ENCODE peak calls at places on chromosomes 3 and 15, in six cellular contexts. L, O, Q, X, Y and C are unnamed samples.

GRCh38 chr15:94734460-94734859 is 503.1 kb downstream of the MCTP2 start:
- DNase-seq in L (no peak), O (no peak), Q (no peak), X (no peak), Y (no peak), C (no peak)

GRCh38 chr3:129836381-129837056 is 57.0 kb downstream of the TMCC1 start:
- DNase-seq in L (no peak), O (no peak), Q (no peak), X (no peak), Y (peak; percentile 71), C (no peak)

GRCh38 chr15:58433597-58434333 is 2.0 kb downstream of the LIPC start:
- DNase-seq in L (peak; percentile 56), O (no peak), Q (no peak), X (no peak), Y (peak; percentile 86), C (no peak)

GRCh38 chr3:73600293-73600938 is 24.3 kb downstream of the PDZRN3 start:
- DNase-seq in L (no peak), O (no peak), Q (no peak), X (no peak), Y (no peak), C (no peak)

GRCh38 chr3:5160926-5161858 is 26.3 kb upstream of the EDEM1 start:
- DNase-seq in L (no peak), O (no peak), Q (no peak), X (no peak), Y (peak; percentile 25), C (peak; percentile 28)

GRCh38 chr3:40608091-40608490 is 83.3 kb downstream of the ZNF621 start:
- DNase-seq in L (no peak), O (no peak), Q (no peak), X (no peak), Y (no peak), C (no peak)

GRCh38 chr15:39426552-39427532 is 154.0 kb upstream of the THBS1 start:
- DNase-seq in L (peak; percentile 82), O (peak; percentile 29), Q (peak; percentile 26), X (peak; percentile 51), Y (no peak), C (peak; percentile 96)

GRCh38 chr15:25268166-25268565 is 170.7 kb downstream of the UBE3A start:
- DNase-seq in L (no peak), O (no peak), Q (no peak), X (no peak), Y (no peak), C (no peak)

GRCh38 chr3:15403965-15404364 is 23.4 kb downstream of the METTL6 start:
- DNase-seq in L (no peak), O (no peak), Q (no peak), X (no peak), Y (no peak), C (no peak)

GRCh38 chr3:81581966-81582599 is 179.4 kb downstream of the GBE1 start:
- DNase-seq in L (peak; percentile 72), O (no peak), Q (peak; percentile 52), X (peak; percentile 8), Y (peak; percentile 61), C (peak; percentile 34)

GRCh38 chr3:143538577-143538981 is 309.7 kb downstream of the SLC9A9 start:
- DNase-seq in L (no peak), O (no peak), Q (no peak), X (peak; percentile 24), Y (no peak), C (no peak)

GRCh38 chr15:72306211-72306785 is 13.7 kb downstream of the CELF6 start:
- DNase-seq in L (peak; percentile 62), O (no peak), Q (no peak), X (peak; percentile 34), Y (peak; percentile 65), C (peak; percentile 65)

GRCh38 chr3:128784228-128784627 is 58.2 kb downstream of the RAB7A start:
- DNase-seq in L (no peak), O (peak; percentile 44), Q (no peak), X (no peak), Y (peak; percentile 39), C (peak; percentile 76)

GRCh38 chr3:141950572-141951493 is 74.4 kb downstream of the ATP1B3 start:
- DNase-seq in L (no peak), O (no peak), Q (no peak), X (no peak), Y (no peak), C (no peak)

GRCh38 chr3:141952611-141953010 is 76.2 kb downstream of the ATP1B3 start:
- DNase-seq in L (no peak), O (no peak), Q (no peak), X (no peak), Y (no peak), C (no peak)

GRCh38 chr3:141949394-141949793 is 73.0 kb downstream of the ATP1B3 start:
- DNase-seq in L (no peak), O (no peak), Q (no peak), X (no peak), Y (no peak), C (no peak)

GRCh38 chr3:141945726-141946125 is 69.3 kb downstream of the ATP1B3 start:
- DNase-seq in L (no peak), O (no peak), Q (no peak), X (no peak), Y (no peak), C (no peak)

GRCh38 chr3:141949972-141950371 is 73.5 kb downstream of the ATP1B3 start:
- DNase-seq in L (no peak), O (no peak), Q (no peak), X (no peak), Y (no peak), C (peak; percentile 49)
- TF ChIP-seq CTCF in L (no peak), O (no peak), Q (no peak), X (no peak), Y (no peak), C (no peak)

GRCh38 chr3:58746758-58747157 is 80.2 kb upstream of the FAM3D start:
- DNase-seq in L (no peak), O (no peak), Q (no peak), X (no peak), Y (no peak), C (no peak)
- TF ChIP-seq CTCF in L (no peak), O (no peak), Q (no peak), X (no peak), Y (no peak), C (no peak)

DNA sequence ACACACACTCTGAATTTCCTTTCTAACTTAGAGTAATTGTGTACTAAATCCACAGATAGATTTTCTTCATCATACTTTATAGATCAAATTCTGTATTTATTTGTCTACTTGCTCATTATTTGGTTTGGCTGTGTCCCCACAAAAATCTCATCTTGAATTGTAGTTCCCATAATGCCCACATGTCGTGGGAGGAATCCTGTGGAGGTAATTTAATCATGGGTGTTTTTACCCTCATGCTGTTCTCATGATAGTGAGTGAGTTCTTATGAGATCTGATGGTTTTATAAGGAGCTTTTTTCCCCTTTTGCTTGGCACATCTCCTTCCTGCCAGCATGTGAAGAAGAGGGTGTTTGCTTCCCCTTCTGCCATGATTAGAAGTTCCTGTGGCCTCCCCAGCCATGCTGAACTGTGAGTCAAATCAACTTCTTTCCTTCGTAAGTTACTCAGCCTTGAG is 198.3 kb upstream of the TGFBR2 start:
- DNase-seq in L (no peak), O (no peak), Q (no peak), X (no peak), Y (no peak), C (no peak)
- TF ChIP-seq CTCF in L (no peak), O (no peak), Q (no peak), X (no peak), Y (no peak), C (no peak)

GRCh38 chr3:58963928-58964497 is 85.8 kb downstream of the CFAP20DC start:
- DNase-seq in L (no peak), O (no peak), Q (peak; percentile 5), X (no peak), Y (no peak), C (no peak)
- TF ChIP-seq CTCF in L (no peak), O (no peak), Q (no peak), X (no peak), Y (no peak), C (no peak)

GRCh38 chr3:119352863-119353527 is 58.8 kb downstream of the ARHGAP31 start:
- DNase-seq in L (no peak), O (no peak), Q (no peak), X (no peak), Y (peak; percentile 58), C (peak; percentile 23)
- TF ChIP-seq CTCF in L (peak; percentile 44), O (peak; percentile 57), Q (peak; percentile 47), X (no peak), Y (peak; percentile 49), C (peak; percentile 42)

GRCh38 chr15:92095691-92096090 is 242.2 kb downstream of the SLCO3A1 start:
- DNase-seq in L (no peak), O (no peak), Q (no peak), X (peak; percentile 34), Y (no peak), C (peak; percentile 29)

GRCh38 chr15:92100751-92101150 is 247.2 kb downstream of the SLCO3A1 start:
- DNase-seq in L (no peak), O (no peak), Q (no peak), X (no peak), Y (no peak), C (no peak)

GRCh38 chr15:92098869-92099268 is 245.4 kb downstream of the SLCO3A1 start:
- DNase-seq in L (no peak), O (no peak), Q (peak; percentile 13), X (no peak), Y (no peak), C (no peak)

GRCh38 chr15:92101706-92102434 is 248.4 kb downstream of the SLCO3A1 start:
- DNase-seq in L (no peak), O (no peak), Q (no peak), X (no peak), Y (no peak), C (peak; percentile 25)

DNA sequence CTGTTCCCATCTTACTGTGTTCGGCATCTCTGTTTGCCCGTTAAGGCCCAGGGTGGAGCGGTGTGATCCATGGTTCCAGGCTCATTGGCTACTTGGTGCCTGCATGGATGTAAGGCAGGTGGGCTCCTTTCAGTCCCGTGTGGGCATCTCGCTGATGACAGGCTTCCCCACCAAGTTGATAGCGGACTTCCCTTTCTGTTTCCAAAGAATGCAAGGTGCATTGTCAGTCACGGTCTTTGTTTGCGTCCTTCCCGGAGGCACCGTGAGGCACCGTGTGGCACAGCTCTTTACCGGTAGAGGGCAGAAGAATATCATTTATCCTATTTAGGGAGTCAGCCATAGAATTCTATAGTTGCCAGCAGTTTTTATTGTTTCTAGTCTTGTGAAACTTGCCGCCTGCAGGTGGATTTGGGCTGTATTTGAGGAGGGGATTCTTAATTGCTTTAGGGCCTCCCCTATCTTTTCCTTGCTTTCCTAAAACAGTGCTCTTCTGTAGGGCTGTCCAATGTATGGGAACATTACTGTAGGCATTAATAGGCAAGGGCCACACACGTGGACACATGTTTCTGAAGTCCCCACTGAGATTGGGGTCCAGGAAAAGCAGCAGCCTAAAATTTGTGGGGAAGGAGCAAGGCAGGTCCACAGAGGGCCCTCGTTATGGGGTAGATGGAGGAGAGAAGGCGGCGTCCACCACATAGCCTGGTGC is 244.1 kb downstream of the SLCO3A1 start:
- DNase-seq in L (peak; percentile 68), O (no peak), Q (peak; percentile 53), X (peak; percentile 72), Y (peak; percentile 75), C (peak; percentile 71)
- TF ChIP-seq CTCF in L (peak; percentile 81), O (peak; percentile 78), Q (peak; percentile 75), X (peak; percentile 67), Y (peak; percentile 88), C (peak; percentile 83)

GRCh38 chr3:111895079-111895478 is 36.0 kb downstream of the PHLDB2 start:
- DNase-seq in L (no peak), O (no peak), Q (no peak), X (peak; percentile 13), Y (peak; percentile 79), C (no peak)
- TF ChIP-seq CTCF in L (no peak), O (peak; percentile 23), Q (peak; percentile 23), X (no peak), Y (peak; percentile 78), C (no peak)

GRCh38 chr3:197376735-197377555 is 78.5 kb upstream of the DLG1 start:
- DNase-seq in L (peak; percentile 24), O (no peak), Q (no peak), X (no peak), Y (no peak), C (no peak)
- TF ChIP-seq CTCF in L (no peak), O (no peak), Q (no peak), X (no peak), Y (no peak), C (no peak)